ENCODE peak calls at places on chromosomes 4 and X, in six cellular contexts. P is stimulated activated CD4-positive, alpha-beta T cell treated with anti-CD3 and anti-CD28 coated beads, Interleukin-2, amount 100 ng/mL, for 48 hours; L is Panc1; W is fibroblast of villous mesenchyme; T is hepatic stellate cell; S is ecto neural progenitor cell. K is an unnamed sample.
A peak's percentile ranks its signal among the peaks of the same experiment; 100 is the strongest.

GRCh38 chr4:137393043-137393442 is 139.3 kb downstream of the PCDH18 start:
- DNase-seq in P (no peak), L (no peak), W (peak; percentile 60), T (no peak), S (peak; percentile 55), K (no peak)

GRCh38 chr4:57064120-57064519 is 46.1 kb downstream of the IGFBP7 start:
- DNase-seq in P (no peak), L (no peak), W (no peak), T (no peak), S (no peak), K (no peak)

GRCh38 chrX:2696698-2697215 is 5.7 kb downstream of the CD99 start:
- DNase-seq in P (peak; percentile 44), L (no peak), W (peak; percentile 73), T (peak; percentile 77), S (no peak), K (no peak)

GRCh38 chrX:120459313-120459712 is 9.8 kb downstream of the LAMP2 start:
- DNase-seq in P (no peak), L (no peak), W (no peak), T (no peak), S (no peak), K (no peak)

GRCh38 chrX:116436358-116436816 is at the start of gene SLC6A14:
- DNase-seq in P (no peak), L (no peak), W (no peak), T (no peak), S (no peak), K (no peak)

GRCh38 chr4:104915864-104916263 is 230.8 kb upstream of the TET2 start:
- DNase-seq in P (no peak), L (no peak), W (no peak), T (no peak), S (no peak), K (no peak)

GRCh38 chr4:86508436-86508835 is 85.7 kb upstream of the PTPN13 start:
- DNase-seq in P (no peak), L (no peak), W (peak; percentile 51), T (no peak), S (no peak), K (no peak)

GRCh38 chrX:129239371-129239770 is 283.9 kb downstream of the SMARCA1 start:
- DNase-seq in P (no peak), L (no peak), W (no peak), T (no peak), S (no peak), K (no peak)

GRCh38 chrX:21479695-21480280 is 105.6 kb downstream of the CNKSR2 start:
- DNase-seq in P (no peak), L (peak; percentile 12), W (peak; percentile 63), T (peak; percentile 8), S (no peak), K (no peak)

GRCh38 chr4:137375111-137375850 is 157.0 kb downstream of the PCDH18 start:
- DNase-seq in P (no peak), L (no peak), W (no peak), T (no peak), S (no peak), K (no peak)

GRCh38 chrX:119186194-119186593 is 49.9 kb upstream of the PGRMC1 start:
- DNase-seq in P (no peak), L (no peak), W (no peak), T (no peak), S (no peak), K (no peak)

GRCh38 chr4:160316036-160316435 is 1213.2 kb downstream of the RAPGEF2 start:
- DNase-seq in P (no peak), L (no peak), W (no peak), T (no peak), S (no peak), K (no peak)

GRCh38 chrX:150406559-150406958 is 43.4 kb downstream of the MAMLD1 start:
- DNase-seq in P (no peak), L (no peak), W (no peak), T (no peak), S (no peak), K (no peak)

GRCh38 chrX:39941332-39941920 is 156.3 kb downstream of the BCOR start:
- DNase-seq in P (no peak), L (no peak), W (no peak), T (no peak), S (no peak), K (no peak)

GRCh38 chr4:68375667-68376559 is 26.0 kb upstream of the YTHDC1 start:
- DNase-seq in P (peak; percentile 17), L (peak; percentile 48), W (peak; percentile 74), T (peak; percentile 54), S (peak; percentile 59), K (no peak)

GRCh38 chrX:140572724-140573123 is 67.9 kb upstream of the SOX3 start:
- DNase-seq in P (no peak), L (peak; percentile 46), W (peak; percentile 1), T (peak; percentile 13), S (peak; percentile 52), K (no peak)

GRCh38 chr4:177229331-177229730 is 80.3 kb upstream of the NEIL3 start:
- DNase-seq in P (no peak), L (no peak), W (peak; percentile 39), T (no peak), S (no peak), K (no peak)

GRCh38 chrX:6852121-6852520 is 295.4 kb upstream of the STS start:
- DNase-seq in P (no peak), L (no peak), W (no peak), T (no peak), S (no peak), K (no peak)

GRCh38 chr4:94877973-94878372 is 120.2 kb downstream of the BMPR1B start:
- DNase-seq in P (no peak), L (no peak), W (peak; percentile 53), T (peak; percentile 11), S (no peak), K (no peak)

GRCh38 chr4:40990202-40990898 is 224.0 kb downstream of the APBB2 start:
- DNase-seq in P (no peak), L (peak; percentile 98), W (peak; percentile 95), T (peak; percentile 74), S (no peak), K (no peak)

GRCh38 chrX:155035688-155036087 is 9.0 kb downstream of the FUNDC2 start:
- DNase-seq in P (no peak), L (no peak), W (no peak), T (no peak), S (no peak), K (no peak)

GRCh38 chr4:25694466-25694865 is 38.8 kb downstream of the SLC34A2 start:
- DNase-seq in P (no peak), L (no peak), W (peak; percentile 67), T (no peak), S (no peak), K (no peak)

GRCh38 chr4:170599894-170600293 is 510.1 kb upstream of the AADAT start:
- DNase-seq in P (no peak), L (no peak), W (no peak), T (no peak), S (no peak), K (no peak)

GRCh38 chr4:3399277-3400194 is 42.2 kb upstream of the HGFAC start:
- DNase-seq in P (no peak), L (no peak), W (no peak), T (no peak), S (no peak), K (no peak)

GRCh38 chr4:42768125-42768748 is 111.3 kb upstream of the ATP8A1 start:
- DNase-seq in P (no peak), L (no peak), W (no peak), T (no peak), S (no peak), K (no peak)

GRCh38 chr4:94676910-94677309 is 80.8 kb upstream of the BMPR1B start:
- DNase-seq in P (no peak), L (no peak), W (peak; percentile 19), T (peak; percentile 26), S (no peak), K (no peak)

GRCh38 chr4:183343730-183344129 is 21.5 kb upstream of the CLDN24 start:
- DNase-seq in P (no peak), L (no peak), W (no peak), T (no peak), S (no peak), K (no peak)

GRCh38 chrX:46319750-46320149 is 225.5 kb downstream of the ZNF674 start:
- DNase-seq in P (no peak), L (no peak), W (no peak), T (no peak), S (no peak), K (no peak)

GRCh38 chrX:13048265-13048664 is 3.8 kb upstream of the FAM9C start:
- DNase-seq in P (no peak), L (no peak), W (peak; percentile 24), T (no peak), S (no peak), K (no peak)

GRCh38 chr4:25439913-25440477 is 62.9 kb downstream of the ANAPC4 start:
- DNase-seq in P (peak; percentile 60), L (peak; percentile 45), W (peak; percentile 69), T (peak; percentile 73), S (peak; percentile 64), K (no peak)

K was measured in osteocyte.